ENCODE peak calls at places on chromosomes 5 and 9, in four cellular contexts. L is HFFc6, F is tibial artery, M is WERI-Rb-1. Y is an unnamed sample.
A peak's percentile ranks its signal among the peaks of the same experiment; 100 is the strongest.

GRCh38 chr5:36881304-36881703 is 4.7 kb downstream of the NIPBL start:
- DNase-seq in F (no peak), M (no peak), L (no peak), Y (no peak)

GRCh38 chr9:1434082-1434481 is 383.9 kb downstream of the DMRT2 start:
- DNase-seq in F (no peak), M (no peak), L (no peak), Y (peak; percentile 12)

GRCh38 chr9:95462419-95463121 is 54.2 kb downstream of the PTCH1 start:
- DNase-seq in M (peak; percentile 84), F (peak; percentile 43), L (peak; percentile 30), Y (peak; percentile 70)

GRCh38 chr9:110152704-110153374 is 55.1 kb downstream of the C9orf152 start:
- DNase-seq in M (peak; percentile 39), F (no peak), L (peak; percentile 51), Y (peak; percentile 67)

GRCh38 chr5:76607353-76607871 is 15.8 kb downstream of the F2RL2 start:
- DNase-seq in M (no peak), L (no peak), F (no peak), Y (no peak)

GRCh38 chr5:68046445-68046844 is 169.1 kb upstream of the PIK3R1 start:
- DNase-seq in L (peak; percentile 99), F (peak; percentile 42), M (no peak), Y (peak; percentile 95)

GRCh38 chr5:52804359-52804758 is 16.6 kb downstream of the ITGA1 start:
- DNase-seq in M (no peak), F (no peak), L (no peak), Y (no peak)

GRCh38 chr5:43702815-43703214 is 99.8 kb downstream of the NNT start:
- DNase-seq in L (no peak), M (peak; percentile 35), F (no peak), Y (no peak)

GRCh38 chr5:134462761-134463160 is 51.1 kb upstream of the CDKN2AIPNL start:
- DNase-seq in L (no peak), F (no peak), M (no peak), Y (no peak)

GRCh38 chr5:21680196-21680595 is 1172.9 kb downstream of the CDH12 start:
- DNase-seq in M (no peak), F (no peak), L (no peak), Y (peak; percentile 88)

GRCh38 chr5:73411927-73412596 is 36.5 kb downstream of the FOXD1 start:
- DNase-seq in F (no peak), M (no peak), L (no peak), Y (no peak)

GRCh38 chr5:37823433-37824152 is 16.2 kb downstream of the GDNF start:
- DNase-seq in L (no peak), M (no peak), F (no peak), Y (no peak)

GRCh38 chr9:35688558-35689350 is 971 bp downstream of the TPM2 start:
- DNase-seq in M (no peak), F (no peak), L (peak; percentile 72), Y (peak; percentile 91)

GRCh38 chr9:27784999-27785713 is 211.9 kb upstream of the C9orf72 start:
- DNase-seq in M (no peak), F (no peak), L (no peak), Y (no peak)

GRCh38 chr5:134784946-134785620 is 26.5 kb downstream of the DDX46 start:
- DNase-seq in L (peak; percentile 59), F (no peak), M (no peak), Y (no peak)

GRCh38 chr9:34375901-34376595 is 650 bp downstream of the MYORG start:
- DNase-seq in F (peak; percentile 35), L (no peak), M (peak; percentile 80), Y (peak; percentile 67)

GRCh38 chr9:131815971-131816873 is 76.3 kb upstream of the RAPGEF1 start:
- DNase-seq in F (no peak), L (no peak), M (no peak), Y (no peak)

GRCh38 chr5:23332650-23333251 is 174.7 kb upstream of the PRDM9 start:
- DNase-seq in M (no peak), F (no peak), L (no peak), Y (peak; percentile 40)

GRCh38 chr9:119036969-119037368 is 332.3 kb downstream of the BRINP1 start:
- DNase-seq in F (no peak), L (no peak), M (no peak), Y (no peak)
- TF ChIP-seq CTCF in F (no peak), L (no peak), M (no peak), Y (no peak)

GRCh38 chr5:2783223-2783622 is 31.7 kb upstream of the IRX2 start:
- DNase-seq in F (no peak), M (no peak), L (no peak), Y (no peak)

GRCh38 chr5:2782658-2783057 is 31.2 kb upstream of the IRX2 start:
- DNase-seq in F (no peak), M (no peak), L (no peak), Y (no peak)

GRCh38 chr5:2776338-2777302 is 25.1 kb upstream of the IRX2 start:
- DNase-seq in M (no peak), F (no peak), L (no peak), Y (no peak)

GRCh38 chr5:2779459-2779858 is 28.0 kb upstream of the IRX2 start:
- DNase-seq in F (no peak), L (no peak), M (no peak), Y (peak; percentile 20)

GRCh38 chr5:2780421-2781171 is 29.1 kb upstream of the IRX2 start:
- DNase-seq in F (no peak), M (no peak), L (no peak), Y (peak; percentile 87)
- TF ChIP-seq CTCF in F (no peak), M (no peak), L (no peak), Y (no peak)

GRCh38 chr9:16601991-16602390 is 268.5 kb downstream of the BNC2 start:
- DNase-seq in M (no peak), L (no peak), F (no peak), Y (no peak)
- TF ChIP-seq CTCF in M (no peak), L (peak; percentile 29), F (no peak), Y (no peak)

GRCh38 chr9:100700689-100701318 is 122.9 kb downstream of the CAVIN4 start:
- DNase-seq in L (no peak), M (peak; percentile 59), F (no peak), Y (no peak)
- TF ChIP-seq CTCF in L (peak; percentile 74), M (peak; percentile 57), F (no peak), Y (peak; percentile 56)

Y was measured in RWPE1.